ENCODE peak calls at places on chromosomes 7 and 10, in seven cellular contexts. U is body of pancreas, P is PC-3, M is PC-9, S is gastrocnemius medialis, G is AG04450, V is transverse colon. R is an unnamed sample.

GRCh38 chr10:79129361-79129997 is 60.7 kb downstream of the ZMIZ1 start:
- DNase-seq in U (no peak), P (peak), M (no peak), S (no peak), G (no peak), V (no peak), R (no peak)

GRCh38 chr10:15439381-15439837 is 68.3 kb upstream of the FAM171A1 start:
- DNase-seq in U (peak), P (no peak), M (no peak), S (no peak), G (no peak), V (peak), R (no peak)

GRCh38 chr10:112349521-112350085 is 24.3 kb upstream of the ACSL5 start:
- DNase-seq in U (no peak), P (no peak), M (no peak), S (no peak), G (no peak), V (peak), R (no peak)

GRCh38 chr10:86603256-86603655 is 51.1 kb upstream of the OPN4 start:
- DNase-seq in U (no peak), P (peak), M (no peak), S (no peak), G (no peak), V (no peak), R (no peak)

GRCh38 chr7:155066417-155066950 is 3.6 kb upstream of the HTR5A start:
- DNase-seq in U (peak), P (peak), M (no peak), S (peak), G (peak), V (no peak), R (no peak)

GRCh38 chr10:59872892-59873463 is 33.4 kb downstream of the CCDC6 start:
- DNase-seq in U (peak), P (no peak), M (no peak), S (peak), G (peak), V (peak), R (peak)

GRCh38 chr10:14519785-14520184 is 189.1 kb upstream of the FRMD4A start:
- DNase-seq in U (no peak), P (no peak), M (no peak), S (no peak), G (no peak), V (no peak), R (no peak)

GRCh38 chr10:81546243-81546642 is 328.8 kb upstream of the NRG3 start:
- DNase-seq in U (no peak), P (no peak), M (no peak), S (no peak), G (no peak), V (no peak), R (no peak)

GRCh38 chr7:40674316-40674715 is 539.5 kb downstream of the SUGCT start:
- DNase-seq in U (no peak), P (no peak), M (no peak), S (no peak), G (no peak), V (no peak), R (no peak)

GRCh38 chr7:75856562-75856961 is 22.3 kb upstream of the RHBDD2 start:
- DNase-seq in U (no peak), P (peak), M (no peak), S (no peak), G (no peak), V (no peak), R (no peak)

GRCh38 chr10:971150-971542 is 17.1 kb upstream of the GTPBP4 start:
- DNase-seq in U (peak), P (no peak), M (no peak), S (peak), G (no peak), V (no peak), R (no peak)

GRCh38 chr7:1571261-1571650 is 1.4 kb upstream of the PSMG3 start:
- DNase-seq in U (no peak), P (peak), M (peak), S (no peak), G (no peak), V (no peak), R (no peak)

GRCh38 chr7:1569016-1569415 is 816 bp downstream of the PSMG3 start:
- DNase-seq in U (no peak), P (peak), M (peak), S (no peak), G (no peak), V (no peak), R (no peak)

GRCh38 chr7:1572111-1572510 is 2.3 kb upstream of the PSMG3 start:
- DNase-seq in U (no peak), P (no peak), M (no peak), S (no peak), G (no peak), V (no peak), R (no peak)

GRCh38 chr7:1569440-1569832 is 396 bp downstream of the PSMG3 start:
- DNase-seq in U (no peak), P (no peak), M (no peak), S (no peak), G (no peak), V (no peak), R (no peak)

DNA sequence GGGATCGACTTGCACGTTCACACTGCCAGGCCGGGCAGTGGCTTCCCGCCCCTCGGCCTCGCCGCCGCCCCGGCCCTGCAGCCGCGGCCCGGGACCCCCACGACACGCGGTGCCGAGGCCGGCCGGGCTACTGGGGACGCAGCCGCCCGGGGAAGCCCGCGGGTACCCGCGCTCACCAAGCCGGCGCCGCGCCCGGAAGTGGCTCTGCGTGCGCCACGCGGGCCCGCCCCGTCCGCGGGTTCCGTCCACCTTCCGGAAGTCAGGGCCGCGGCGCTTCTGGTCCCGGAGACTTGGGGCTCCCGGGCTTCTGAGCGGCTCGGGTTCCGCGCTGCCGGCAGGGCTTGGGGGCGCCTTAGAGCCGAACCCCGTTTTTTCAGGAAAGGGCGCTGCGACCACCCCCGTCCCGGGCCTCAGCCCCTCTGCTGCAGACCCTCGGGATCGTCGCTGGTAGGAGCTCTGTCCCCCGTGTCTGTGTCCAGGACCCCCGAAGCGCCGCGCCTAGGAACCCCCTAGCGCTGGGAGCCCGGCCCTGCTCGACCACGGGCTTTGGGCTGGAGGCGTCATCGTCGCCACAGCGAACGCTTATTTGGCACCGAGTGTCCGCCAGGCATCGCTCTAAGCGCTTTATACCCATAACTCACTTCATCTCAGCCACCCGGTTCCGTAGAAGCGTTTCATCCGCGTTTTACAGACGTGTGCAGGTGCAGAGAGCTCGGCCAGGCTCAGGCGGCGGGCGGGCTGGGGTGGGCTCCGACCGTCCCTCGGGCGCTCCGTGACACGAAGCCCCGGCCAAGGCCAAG is at the start of gene PSMG3:
- DNase-seq in U (peak), P (peak), M (peak), S (peak), G (peak), V (peak), R (peak)
- TF ChIP-seq CTCF in U (peak), P (peak), M (peak), S (peak), G (peak), V (peak), R (no peak)

DNA sequence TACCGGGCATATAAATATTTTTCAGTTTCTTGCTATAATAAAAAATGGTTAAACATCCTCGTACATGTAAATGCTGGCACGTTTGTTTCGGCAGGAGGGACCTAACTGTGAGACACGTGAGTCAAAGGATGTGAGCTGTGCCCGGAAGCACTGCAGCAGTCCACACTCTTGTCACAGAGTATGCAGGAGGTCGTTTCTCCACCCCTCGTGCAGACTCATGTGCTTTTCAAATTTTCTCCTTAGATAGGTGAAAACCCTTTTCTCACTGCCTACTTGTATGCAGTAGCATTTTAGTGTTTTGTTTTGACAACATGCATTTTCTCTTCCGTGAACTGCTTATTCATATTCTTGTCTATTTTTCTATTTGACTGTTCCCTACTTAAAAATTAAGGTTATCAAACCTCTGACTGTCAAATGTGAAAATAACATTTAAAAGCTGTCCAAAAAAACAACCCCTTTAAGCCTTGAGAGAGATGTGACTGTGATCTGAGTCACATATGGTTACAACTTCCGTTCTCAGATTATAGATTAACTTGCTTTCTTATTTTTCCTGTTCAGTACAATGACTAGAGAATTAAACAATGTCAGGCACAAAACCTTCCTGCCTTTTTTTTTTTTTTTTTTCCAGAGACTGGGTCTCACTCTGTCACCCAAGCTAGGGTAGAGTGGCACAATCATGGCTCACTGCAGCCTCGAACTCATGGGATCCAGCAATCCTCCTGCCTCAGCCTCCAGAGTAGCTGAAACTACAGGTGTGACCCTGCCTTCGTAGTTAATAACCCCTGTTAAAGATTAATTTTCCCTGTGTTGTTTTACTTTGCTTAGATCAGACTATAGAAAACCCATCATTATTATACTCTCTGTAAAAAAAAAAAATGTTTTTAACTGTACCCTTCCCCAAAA is 45.1 kb downstream of the DPY19L1 start:
- DNase-seq in U (peak), P (peak), M (peak), S (no peak), G (no peak), V (peak), R (no peak)
- H3K4me3 ChIP-seq in U (no peak), P (peak), M (no peak), S (no peak), G (peak), V (no peak), R (no peak)

GRCh38 chr10:22672594-22673392 is 41.6 kb downstream of the PIP4K2A start:
- DNase-seq in U (no peak), P (no peak), M (no peak), S (no peak), G (no peak), V (no peak), R (no peak)
- H3K27ac ChIP-seq in U (no peak), P (no peak), M (no peak), S (no peak), G (no peak), V (no peak), R (no peak)

DNA sequence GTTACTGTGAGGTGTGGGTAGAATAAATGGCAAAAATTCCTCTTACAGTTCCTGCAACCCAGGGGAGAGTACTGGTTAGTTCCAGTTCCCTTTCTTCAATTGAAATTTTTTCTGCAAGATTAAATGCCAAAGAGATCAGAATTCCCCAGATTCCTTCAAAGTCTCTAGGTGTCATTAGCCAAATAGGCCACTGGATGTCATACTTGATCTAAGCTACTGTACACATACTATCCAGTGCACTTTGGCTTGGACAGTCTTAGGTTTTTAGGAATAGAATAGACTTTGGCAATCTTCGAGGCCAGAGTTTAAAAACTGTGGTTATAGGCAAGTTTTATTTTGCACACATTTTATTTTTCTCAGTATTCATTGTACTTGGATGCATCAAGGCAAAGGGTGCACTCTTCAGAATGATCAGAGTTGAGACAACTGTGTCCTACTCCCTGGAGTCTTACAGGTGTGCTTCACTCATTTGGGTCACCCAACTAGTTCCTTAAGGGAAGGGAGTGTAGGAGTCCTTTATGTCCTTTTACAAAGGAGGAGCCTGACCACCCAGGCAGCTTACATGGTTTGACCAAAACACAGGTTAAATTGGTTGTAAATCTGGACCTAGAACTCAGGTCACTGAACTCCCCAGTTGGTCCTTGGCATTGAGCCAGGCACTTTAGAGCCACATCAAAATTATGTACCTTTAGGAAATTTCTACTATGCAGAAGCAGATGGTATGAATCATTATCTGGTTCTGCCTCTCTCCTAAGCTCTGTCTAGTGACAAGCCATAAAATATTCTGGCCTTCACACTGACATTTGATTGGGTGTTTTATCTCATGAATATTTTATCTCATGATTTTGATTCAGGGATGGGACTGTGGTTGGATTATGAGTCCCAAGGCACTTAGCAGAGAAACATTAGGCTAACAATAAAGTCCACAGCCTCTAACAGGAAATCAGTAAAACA is 49.5 kb downstream of the ASAH2B start:
- DNase-seq in U (peak), P (peak), M (no peak), S (no peak), G (peak), V (no peak), R (no peak)
- TF ChIP-seq CTCF in U (peak), P (peak), M (peak), S (peak), G (peak), V (peak), R (no peak)

DNA sequence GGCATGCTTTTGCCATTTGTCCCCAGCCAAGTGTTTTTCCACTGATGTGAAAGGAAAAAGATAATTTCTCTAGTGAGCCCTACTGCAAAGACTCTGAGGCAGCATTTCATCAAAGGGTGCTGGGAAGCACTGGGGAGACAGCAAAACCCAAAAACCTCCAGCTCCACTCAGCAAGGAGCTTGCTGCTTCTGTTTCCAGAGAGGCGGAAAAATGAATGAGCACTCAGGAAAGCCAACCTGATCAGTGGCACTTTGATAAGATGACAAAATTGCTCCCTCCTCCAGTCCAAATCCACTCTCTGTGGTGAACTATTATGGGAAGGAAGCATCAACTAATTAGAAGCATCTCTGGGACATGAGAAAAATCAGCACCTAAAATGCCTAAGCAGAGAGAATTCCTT is 68.2 kb downstream of the ATXN7L1 start:
- DNase-seq in U (no peak), P (no peak), M (no peak), S (no peak), G (no peak), V (no peak), R (no peak)
- H3K4me3 ChIP-seq in U (no peak), P (no peak), M (no peak), S (no peak), G (no peak), V (no peak), R (no peak)

GRCh38 chr7:116527521-116527920 is 2.7 kb downstream of the CAV1 start:
- DNase-seq in U (no peak), P (peak), M (no peak), S (no peak), G (no peak), V (no peak), R (no peak)
- H3K27ac ChIP-seq in U (no peak), P (peak), M (peak), S (peak), G (peak), V (peak), R (peak)

DNA sequence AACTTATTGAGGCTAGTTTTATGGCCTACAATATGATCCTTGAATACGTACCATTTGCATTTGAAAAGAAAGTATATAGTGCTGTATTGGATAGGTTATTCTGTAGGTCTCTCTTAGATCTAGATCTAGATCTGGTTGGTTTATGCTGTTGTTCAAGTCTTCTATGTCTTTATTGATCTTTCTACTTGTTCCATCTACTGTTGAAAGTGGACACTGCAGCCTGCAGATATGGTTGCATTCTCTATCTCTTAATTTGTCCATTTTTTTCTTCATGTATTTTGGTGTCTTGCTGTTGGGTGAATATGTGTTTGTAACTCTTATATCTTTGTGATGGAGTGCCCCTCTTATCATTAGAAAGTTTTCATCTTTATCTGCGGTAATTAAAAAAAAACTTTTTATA is 139.4 kb upstream of the PCDH15 start:
- DNase-seq in U (no peak), P (peak), M (no peak), S (no peak), G (no peak), V (no peak), R (no peak)
- TF ChIP-seq CTCF in U (no peak), P (peak), M (peak), S (no peak), G (no peak), V (no peak), R (no peak)

GRCh38 chr7:101775181-101775580 is 42.2 kb upstream of the CUX1 start:
- DNase-seq in U (no peak), P (no peak), M (no peak), S (no peak), G (no peak), V (no peak), R (no peak)

GRCh38 chr7:101768280-101768679 is 49.1 kb upstream of the CUX1 start:
- DNase-seq in U (no peak), P (no peak), M (no peak), S (no peak), G (no peak), V (no peak), R (no peak)

GRCh38 chr7:101772508-101773306 is 44.7 kb upstream of the CUX1 start:
- DNase-seq in U (no peak), P (no peak), M (no peak), S (no peak), G (no peak), V (no peak), R (no peak)

GRCh38 chr7:101767544-101767943 is 49.9 kb upstream of the CUX1 start:
- DNase-seq in U (no peak), P (no peak), M (no peak), S (no peak), G (no peak), V (no peak), R (no peak)

GRCh38 chr7:101770466-101770865 is 47.0 kb upstream of the CUX1 start:
- DNase-seq in U (no peak), P (no peak), M (no peak), S (no peak), G (no peak), V (no peak), R (no peak)
- H3K4me3 ChIP-seq in U (no peak), P (no peak), M (no peak), S (no peak), G (no peak), V (no peak), R (no peak)

GRCh38 chr10:101767600-101767945 is 8.3 kb downstream of the FGF8 start:
- DNase-seq in U (no peak), P (no peak), M (no peak), S (no peak), G (no peak), V (no peak), R (no peak)
- H3K27ac ChIP-seq in U (no peak), P (no peak), M (no peak), S (no peak), G (no peak), V (no peak), R (no peak)

GRCh38 chr7:64431838-64432237 is 118.1 kb downstream of the ZNF736 start:
- DNase-seq in U (no peak), P (no peak), M (no peak), S (no peak), G (no peak), V (no peak), R (no peak)
- TF ChIP-seq CTCF in U (no peak), P (no peak), M (no peak), S (no peak), G (no peak), V (no peak), R (no peak)